ENCODE peak calls at places on chromosomes 3 and 15, in eight cellular contexts. C is choroid plexus epithelial cell, I is H9, Y is NB4, F is activated B cell treated with CpG ODN at 0.5 μM for 24 hours, G is GM12865, J is A549, P is lower leg skin. E is an unnamed sample.

GRCh38 chr15:69167218-69167842 is 6.9 kb downstream of the GLCE start:
- DNase-seq in C (no peak), I (no peak), Y (peak), F (no peak), G (no peak), J (no peak), P (no peak), E (no peak)

GRCh38 chr15:63857459-63857856 is 23.7 kb upstream of the HERC1 start:
- DNase-seq in C (no peak), I (no peak), Y (no peak), F (no peak), G (no peak), J (no peak), P (no peak), E (no peak)

GRCh38 chr3:37813403-37813802 is 48.3 kb upstream of the CTDSPL start:
- DNase-seq in C (no peak), I (no peak), Y (no peak), F (no peak), G (peak), J (no peak), P (no peak), E (peak)

GRCh38 chr15:101179341-101180153 is 72.3 kb downstream of the CHSY1 start:
- DNase-seq in C (peak), I (no peak), Y (no peak), F (no peak), G (no peak), J (no peak), P (no peak), E (no peak)

GRCh38 chr3:160090653-160091052 is 102.0 kb downstream of the IL12A start:
- DNase-seq in C (no peak), I (no peak), Y (no peak), F (no peak), G (no peak), J (no peak), P (peak), E (no peak)

GRCh38 chr3:65112751-65113300 is 425.0 kb upstream of the ADAMTS9 start:
- DNase-seq in C (no peak), I (no peak), Y (no peak), F (no peak), G (no peak), J (no peak), P (no peak), E (no peak)

GRCh38 chr15:68816795-68817303 is 3.8 kb downstream of the ANP32A start:
- DNase-seq in C (peak), I (no peak), Y (peak), F (no peak), G (peak), J (peak), P (peak), E (no peak)

GRCh38 chr3:167929937-167930336 is 165.8 kb downstream of the GOLIM4 start:
- DNase-seq in C (peak), I (no peak), Y (no peak), F (no peak), G (no peak), J (no peak), P (no peak), E (no peak)

GRCh38 chr3:113698891-113699465 is 2.5 kb upstream of the USF3 start:
- DNase-seq in C (peak), I (peak), Y (no peak), F (no peak), G (peak), J (no peak), P (no peak), E (peak)

GRCh38 chr3:124818398-124819150 is 68.6 kb downstream of the ITGB5 start:
- DNase-seq in C (peak), I (no peak), Y (no peak), F (no peak), G (no peak), J (no peak), P (no peak), E (no peak)

GRCh38 chr15:52006702-52007340 is 12.2 kb upstream of the MAPK6 start:
- DNase-seq in C (no peak), I (no peak), Y (peak), F (no peak), G (peak), J (no peak), P (no peak), E (no peak)

GRCh38 chr3:146160233-146160963 is 586 bp downstream of the PLOD2 start:
- DNase-seq in C (peak), I (peak), Y (no peak), F (no peak), G (peak), J (peak), P (peak), E (peak)

GRCh38 chr15:61169904-61170695 is 59.0 kb downstream of the RORA start:
- DNase-seq in C (no peak), I (no peak), Y (peak), F (no peak), G (peak), J (no peak), P (no peak), E (no peak)

GRCh38 chr15:43241100-43241499 is 20.3 kb upstream of the EPB42 start:
- DNase-seq in C (peak), I (no peak), Y (no peak), F (no peak), G (no peak), J (no peak), P (peak), E (no peak)

GRCh38 chr15:79846539-79846938 is 50.3 kb downstream of the MTHFS start:
- DNase-seq in C (no peak), I (no peak), Y (no peak), F (no peak), G (no peak), J (no peak), P (no peak), E (no peak)

GRCh38 chr3:197807969-197808587 is 17.0 kb downstream of the LRCH3 start:
- DNase-seq in C (peak), I (no peak), Y (no peak), F (no peak), G (no peak), J (no peak), P (no peak), E (no peak)

GRCh38 chr15:20349774-20350498 is 191.7 kb downstream of the GOLGA6L6 start:
- DNase-seq in C (no peak), I (peak), Y (no peak), F (no peak), G (no peak), J (peak), P (peak), E (peak)

GRCh38 chr3:14523792-14524191 is 16.4 kb downstream of the GRIP2 start:
- DNase-seq in C (no peak), I (peak), Y (no peak), F (no peak), G (no peak), J (no peak), P (peak), E (no peak)

GRCh38 chr3:47399016-47399415 is 18.2 kb downstream of the PTPN23 start:
- DNase-seq in C (no peak), I (no peak), Y (no peak), F (no peak), G (no peak), J (no peak), P (no peak), E (no peak)

GRCh38 chr15:44633603-44634002 is 29.9 kb downstream of the SPG11 start:
- DNase-seq in C (peak), I (no peak), Y (peak), F (no peak), G (peak), J (no peak), P (no peak), E (no peak)

GRCh38 chr3:140128217-140129137 is 193.5 kb downstream of the CLSTN2 start:
- DNase-seq in C (peak), I (peak), Y (peak), F (no peak), G (peak), J (peak), P (no peak), E (peak)

GRCh38 chr3:94564247-94564646 is 501.4 kb downstream of the NSUN3 start:
- DNase-seq in C (no peak), I (no peak), Y (no peak), F (no peak), G (no peak), J (no peak), P (no peak), E (no peak)

GRCh38 chr3:71944482-71944881 is 159.5 kb upstream of the PROK2 start:
- DNase-seq in C (no peak), I (no peak), Y (no peak), F (no peak), G (no peak), J (no peak), P (no peak), E (no peak)

GRCh38 chr3:61997112-61997511 is 376.2 kb downstream of the FEZF2 start:
- DNase-seq in C (no peak), I (no peak), Y (no peak), F (no peak), G (no peak), J (no peak), P (no peak), E (no peak)

GRCh38 chr3:191256405-191256804 is 57.4 kb downstream of the OSTN start:
- DNase-seq in C (no peak), I (no peak), Y (no peak), F (no peak), G (no peak), J (no peak), P (no peak), E (no peak)

GRCh38 chr3:159804726-159805410 is 183.8 kb upstream of the IL12A start:
- DNase-seq in C (peak), I (peak), Y (peak), F (no peak), G (peak), J (peak), P (no peak), E (peak)

GRCh38 chr3:138670409-138670808 is 61.8 kb downstream of the FAIM start:
- DNase-seq in C (no peak), I (no peak), Y (no peak), F (no peak), G (no peak), J (no peak), P (no peak), E (no peak)

GRCh38 chr3:105354429-105354828 is 12.3 kb upstream of the ALCAM start:
- DNase-seq in C (peak), I (peak), Y (no peak), F (no peak), G (no peak), J (no peak), P (no peak), E (no peak)

GRCh38 chr15:72198410-72199270 is 1.1 kb upstream of the GRAMD2A start:
- DNase-seq in C (no peak), I (no peak), Y (no peak), F (no peak), G (no peak), J (no peak), P (peak), E (no peak)

GRCh38 chr3:138127636-138128365 is 4.4 kb downstream of the A4GNT start:
- DNase-seq in C (no peak), I (no peak), Y (peak), F (no peak), G (no peak), J (no peak), P (no peak), E (no peak)

GRCh38 chr15:80572337-80572736 is 122.8 kb upstream of the ABHD17C start:
- DNase-seq in C (no peak), I (peak), Y (no peak), F (no peak), G (no peak), J (no peak), P (peak), E (no peak)

DNA sequence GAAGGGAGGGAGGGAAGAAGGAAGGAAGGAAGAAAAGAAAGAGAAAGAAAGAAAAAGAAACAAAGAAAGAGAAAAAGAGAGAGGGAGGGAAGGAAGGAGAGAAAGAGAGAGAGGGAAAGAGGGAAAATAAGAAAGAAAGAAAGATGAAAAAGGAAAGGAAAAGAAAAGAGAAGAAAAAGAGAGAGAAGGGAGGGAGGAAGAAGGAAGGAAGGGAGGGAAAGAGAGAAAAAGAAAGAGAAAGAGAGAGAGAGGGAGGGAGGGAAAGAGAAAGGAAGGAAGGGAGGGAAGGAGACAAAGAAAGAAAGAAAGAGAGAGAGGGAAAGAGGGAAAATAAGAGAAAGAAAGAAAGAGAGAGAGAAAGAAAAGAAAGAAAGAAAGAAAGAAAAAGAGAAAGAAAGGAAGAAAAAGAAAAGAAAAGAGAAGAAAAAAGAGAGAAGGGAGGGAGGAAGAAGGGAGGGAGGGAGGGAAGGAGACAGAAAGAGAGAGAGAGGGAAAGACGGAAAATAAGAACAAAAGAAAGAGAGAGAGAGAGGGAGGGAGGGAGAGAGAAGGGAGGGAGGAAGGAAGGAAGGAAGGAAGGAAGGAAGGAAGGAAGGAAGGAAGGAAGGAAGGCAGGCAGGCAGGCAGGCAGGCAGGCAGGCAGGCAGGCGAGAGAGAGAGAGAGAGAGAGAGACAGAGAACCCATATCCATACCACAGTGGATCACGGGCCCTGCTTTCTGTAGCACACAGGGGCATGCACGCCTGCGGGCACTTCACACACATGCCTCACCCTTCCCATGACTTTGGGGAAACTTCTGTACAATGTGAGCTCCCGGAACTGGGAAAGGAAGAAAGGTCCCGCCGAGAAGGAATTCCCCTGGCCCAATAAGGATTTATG is 52.5 kb downstream of the ADCY5 start:
- DNase-seq in C (no peak), I (no peak), Y (no peak), F (no peak), G (no peak), J (no peak), P (no peak), E (no peak)
- TF ChIP-seq CTCF in C (no peak), I (no peak), Y (no peak), F (no peak), G (no peak), J (no peak), P (no peak), E (no peak)

GRCh38 chr3:83890763-83891135 is 1068.0 kb upstream of the CADM2 start:
- DNase-seq in C (peak), I (no peak), Y (no peak), F (no peak), G (no peak), J (no peak), P (no peak), E (no peak)
- TF ChIP-seq CTCF in C (no peak), I (no peak), Y (no peak), F (no peak), G (no peak), J (no peak), P (no peak), E (no peak)

DNA sequence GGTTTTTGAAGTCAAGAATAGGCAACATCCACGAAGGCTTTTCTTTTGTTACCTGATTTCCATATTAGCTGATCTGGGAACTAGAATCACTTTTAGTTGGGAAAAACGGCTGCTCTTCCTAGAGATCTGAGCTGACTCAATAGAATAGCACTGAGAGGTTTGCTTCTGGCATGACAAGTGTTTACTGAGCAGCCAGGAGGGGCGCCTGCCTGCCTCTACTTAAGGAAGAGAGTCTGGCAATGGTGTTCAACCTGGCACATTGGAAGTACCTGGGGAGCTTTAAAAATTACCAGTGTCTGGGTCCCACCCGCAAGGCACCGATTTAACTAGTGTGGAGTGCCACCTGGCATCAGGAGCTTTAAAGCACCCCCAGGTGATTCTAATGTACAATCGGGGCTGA is 34.4 kb downstream of the FAM43A start:
- DNase-seq in C (no peak), I (no peak), Y (no peak), F (no peak), G (no peak), J (no peak), P (no peak), E (no peak)
- TF ChIP-seq CTCF in C (no peak), I (peak), Y (no peak), F (no peak), G (no peak), J (no peak), P (no peak), E (no peak)

DNA sequence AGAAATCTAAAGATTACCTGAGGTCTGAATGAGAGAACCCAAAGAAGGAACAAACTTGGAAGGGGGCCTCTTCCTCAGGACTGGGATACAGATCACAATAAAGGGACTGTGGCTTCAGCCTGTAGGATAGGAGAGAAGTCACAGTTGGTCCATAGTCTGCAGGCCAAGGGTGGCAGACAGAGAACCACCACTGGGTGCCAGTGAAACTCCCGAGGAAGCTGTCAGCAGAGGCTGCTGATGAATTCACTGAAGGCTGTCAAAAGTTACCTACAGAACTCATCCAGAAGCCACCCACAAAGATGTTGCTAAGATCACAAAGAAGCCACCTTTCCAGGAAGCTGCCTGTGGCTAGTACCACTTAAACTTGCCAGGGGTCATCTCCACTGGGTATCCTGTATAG is 78.5 kb downstream of the TMCO5A start:
- DNase-seq in C (no peak), I (no peak), Y (no peak), F (no peak), G (no peak), J (no peak), P (no peak), E (no peak)
- TF ChIP-seq CTCF in C (no peak), I (no peak), Y (no peak), F (no peak), G (no peak), J (no peak), P (no peak), E (no peak)

DNA sequence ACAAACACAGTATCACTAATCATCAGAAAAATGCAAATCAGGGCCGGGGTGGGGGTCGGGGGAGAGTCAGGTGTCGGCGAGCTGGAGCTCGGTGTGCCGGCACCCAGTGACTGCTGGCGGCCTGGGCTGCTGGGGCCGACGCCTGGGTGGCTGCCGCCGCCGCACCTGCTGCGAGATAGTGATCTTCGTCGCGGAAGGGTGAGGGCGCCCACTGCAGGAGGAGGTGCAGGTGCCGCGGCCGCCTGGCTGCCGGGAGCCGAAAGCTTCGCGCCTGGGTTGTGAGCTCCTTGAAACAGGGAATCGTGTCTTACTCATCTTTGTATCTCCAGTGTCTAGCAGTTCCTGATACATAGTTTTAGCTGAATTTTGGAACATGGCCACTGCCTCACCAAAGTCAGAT is 64.0 kb upstream of the CPOX start:
- DNase-seq in C (peak), I (peak), Y (peak), F (no peak), G (peak), J (peak), P (no peak), E (peak)
- TF ChIP-seq CTCF in C (peak), I (peak), Y (peak), F (no peak), G (peak), J (peak), P (no peak), E (peak)

GRCh38 chr3:15953841-15954240 is 156.1 kb upstream of the ANKRD28 start:
- DNase-seq in C (no peak), I (no peak), Y (peak), F (no peak), G (peak), J (peak), P (no peak), E (peak)
- TF ChIP-seq CTCF in C (peak), I (peak), Y (peak), F (no peak), G (peak), J (peak), P (no peak), E (no peak)

DNA sequence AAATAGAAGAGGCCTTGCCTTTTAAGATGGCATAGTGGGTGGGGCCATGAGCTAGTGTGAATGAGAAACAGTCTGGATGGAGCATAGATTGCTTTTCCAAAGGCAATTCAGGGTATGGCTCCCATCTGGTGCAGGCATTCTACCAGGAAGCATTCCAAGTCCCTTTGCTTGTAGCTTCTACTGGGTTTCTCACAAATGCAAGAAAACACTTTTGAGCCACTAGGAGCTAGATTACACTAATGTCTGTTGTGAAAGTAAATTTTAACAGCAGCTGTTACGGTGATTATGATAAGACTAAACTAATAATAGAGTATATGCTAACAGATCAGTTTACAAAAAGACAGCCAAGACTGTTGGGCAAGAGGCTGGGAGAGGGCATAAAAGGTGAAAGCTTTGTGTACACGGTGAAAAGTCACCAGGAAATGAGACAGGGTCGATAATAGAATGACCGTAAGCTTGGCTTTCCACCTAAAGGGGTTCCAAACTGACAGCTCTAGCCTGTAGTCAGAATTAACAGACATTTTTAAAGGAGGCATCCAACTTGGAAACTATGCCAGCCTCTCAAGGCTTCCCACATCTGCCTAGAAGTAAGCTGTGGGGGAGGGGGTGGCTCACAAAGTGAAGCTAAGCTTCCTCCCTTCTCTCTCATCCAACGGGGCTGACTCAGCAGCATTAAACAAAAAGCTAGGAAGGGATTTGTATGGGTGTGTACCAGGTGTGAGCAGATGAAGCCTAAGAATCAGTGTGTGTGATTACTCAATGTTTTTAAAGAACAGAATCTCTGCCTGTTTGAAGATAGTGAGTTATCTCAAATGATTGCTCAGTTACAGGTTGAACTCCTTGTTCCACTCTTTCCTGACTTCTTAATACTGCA is 61.1 kb upstream of the GPD1L start:
- DNase-seq in C (peak), I (peak), Y (peak), F (no peak), G (no peak), J (peak), P (no peak), E (no peak)
- TF ChIP-seq CTCF in C (peak), I (no peak), Y (no peak), F (no peak), G (no peak), J (no peak), P (no peak), E (no peak)

E was measured in GM20000.